ENCODE peak calls at places on chromosomes 2 and 18, in seven cellular contexts. X is stomach, C is adrenal gland, S is body of pancreas, K is IMR-90, M is HCT116, P is sigmoid colon. H is an unnamed sample. For H3K4me1, the result is how much of the 10 kb centered on the place peaks cover.

GRCh38 chr2:8255448-8255800 is 426.4 kb upstream of the ID2 start:
- DNase-seq in X (no peak), C (no peak), P (no peak), K (peak), S (no peak), M (no peak), H (no peak)

GRCh38 chr2:229243880-229244560 is 27.1 kb downstream of the PID1 start:
- DNase-seq in C (no peak), M (no peak), X (no peak), P (no peak), S (no peak), K (peak), H (no peak)

GRCh38 chr2:240419321-240419720 is 16.1 kb upstream of the GPC1 start:
- DNase-seq in M (no peak), P (peak), C (no peak), K (no peak), X (no peak), S (no peak), H (no peak)

GRCh38 chr2:220590476-220590875 is 963.0 kb downstream of the SLC4A3 start:
- DNase-seq in K (no peak), C (no peak), S (no peak), P (no peak), X (no peak), M (no peak), H (no peak)

GRCh38 chr18:6004683-6005082 is 109.4 kb upstream of the TMEM200C start:
- DNase-seq in X (no peak), C (no peak), K (no peak), P (no peak), M (no peak), S (no peak), H (no peak)

GRCh38 chr2:219634951-219635751 is 7.7 kb downstream of the SLC4A3 start:
- DNase-seq in K (no peak), S (no peak), C (no peak), X (no peak), M (no peak), P (peak), H (no peak)

GRCh38 chr2:15983496-15983895 is 43.1 kb downstream of the MYCN start:
- DNase-seq in S (no peak), M (no peak), C (no peak), X (no peak), P (no peak), K (no peak), H (no peak)

GRCh38 chr18:72833471-72833870 is 34.3 kb downstream of the NETO1 start:
- DNase-seq in M (no peak), C (no peak), P (no peak), S (no peak), K (no peak), X (no peak), H (no peak)

GRCh38 chr2:155389224-155389623 is 690.7 kb downstream of the KCNJ3 start:
- DNase-seq in P (no peak), C (no peak), S (no peak), M (no peak), X (no peak), K (no peak), H (no peak)
- TF ChIP-seq POLR2A in P (no peak), C (no peak), S (no peak), M (no peak), X (no peak), K (no peak), H (no peak)

DNA sequence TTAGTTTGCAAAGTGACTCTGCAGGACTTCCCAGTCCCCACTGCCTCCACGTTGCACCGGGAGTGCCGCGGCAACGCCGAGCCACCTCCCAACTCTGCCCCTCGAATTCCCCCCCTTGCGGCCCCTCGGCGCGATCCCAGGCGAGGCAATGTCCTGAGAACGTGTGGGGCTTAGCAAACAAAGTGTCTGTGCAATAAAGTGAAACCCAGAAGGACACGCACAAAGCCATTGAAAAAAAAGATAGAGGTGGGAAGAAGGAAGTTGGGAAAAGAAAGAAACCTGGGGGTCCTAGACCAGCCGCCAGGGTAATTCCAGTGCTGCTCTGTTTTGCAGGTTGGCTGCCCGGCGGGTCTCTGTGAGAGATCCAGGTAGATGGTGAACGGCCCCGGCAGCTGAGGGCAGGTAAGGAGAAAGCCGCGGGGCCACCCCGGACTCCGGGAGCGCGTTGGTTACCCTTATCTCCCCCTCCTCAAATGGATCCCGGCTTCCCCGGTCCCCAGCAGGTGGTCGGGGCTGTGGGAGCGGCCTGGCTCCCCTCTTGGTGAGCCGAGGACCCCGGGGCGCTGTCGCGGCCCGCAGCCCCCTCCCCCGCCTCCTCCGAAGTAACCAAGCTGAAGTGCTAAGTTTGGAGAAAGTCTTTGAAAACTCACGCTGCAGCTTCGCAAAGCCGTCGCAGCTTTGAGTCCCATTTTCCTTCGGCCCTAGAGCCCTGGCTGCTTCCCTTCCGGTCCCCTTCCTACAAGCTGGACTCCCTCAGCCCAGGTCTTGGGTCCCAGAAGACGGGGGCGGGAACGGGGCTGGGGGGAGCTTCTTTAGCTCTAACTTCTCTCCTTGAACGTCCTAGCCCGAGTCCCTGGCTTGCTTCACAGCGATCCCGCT is 525 bp downstream of the OTX1 start:
- DNase-seq in M (no peak), C (no peak), X (no peak), S (peak), P (peak), K (no peak), H (peak)
- H3K4me1 ChIP-seq in M (under half), C (under half), X (half or more), S (under half), P (half or more), K (under half), H (under half)

GRCh38 chr18:77127769-77128671 is 4.6 kb downstream of the MBP start:
- DNase-seq in K (peak), M (no peak), C (no peak), P (peak), S (peak), X (no peak), H (no peak)
- TF ChIP-seq POLR2A in K (no peak), M (no peak), C (no peak), P (no peak), S (peak), X (no peak), H (no peak)

GRCh38 chr2:62206024-62206423 is 10.1 kb downstream of the B3GNT2 start:
- DNase-seq in K (no peak), C (no peak), S (no peak), P (no peak), X (no peak), M (no peak), H (no peak)
- H3K4me1 ChIP-seq in K (under half), C (under half), S (under half), P (under half), X (under half), M (under half), H (half or more)

GRCh38 chr2:12717191-12717987 is 653 bp downstream of the TRIB2 start:
- DNase-seq in C (peak), P (peak), X (peak), M (no peak), S (peak), K (peak), H (peak)

GRCh38 chr2:12715878-12716249 is 872 bp upstream of the TRIB2 start:
- DNase-seq in P (peak), K (peak), M (peak), C (peak), S (peak), X (peak), H (peak)

GRCh38 chr2:12717988-12718661 is 1.4 kb downstream of the TRIB2 start:
- DNase-seq in C (peak), X (peak), P (peak), M (no peak), K (peak), S (peak), H (no peak)

GRCh38 chr2:12715258-12715865 is 1.4 kb upstream of the TRIB2 start:
- DNase-seq in M (no peak), K (no peak), C (peak), P (no peak), S (no peak), X (no peak), H (no peak)

GRCh38 chr2:12716250-12717190 is at the start of gene TRIB2:
- DNase-seq in X (peak), P (peak), S (peak), M (peak), K (peak), C (peak), H (peak)
- TF ChIP-seq POLR2A in X (no peak), P (peak), S (peak), M (no peak), K (peak), C (no peak), H (peak)

GRCh38 chr2:190889175-190889943 is 8.7 kb downstream of the GLS start:
- DNase-seq in S (no peak), P (no peak), M (no peak), C (no peak), X (no peak), K (no peak), H (no peak)
- H3K4me1 ChIP-seq in S (half or more), P (half or more), M (under half), C (half or more), X (under half), K (under half), H (half or more)

H was measured in heart left ventricle.